ENCODE peak calls at places on chromosome 14, in nine cellular contexts. P is mammary epithelial cell, W is prostate gland, A is cardiac muscle cell, I is PC-9, B is heart right ventricle, O is A549, Z is endothelial cell of umbilical vein, G is GM20000. M is an unnamed sample.

GRCh38 chr14:90388437-90388836 is 8.4 kb upstream of the CALM1 start:
- DNase-seq in P (peak), W (no peak), A (peak), I (peak), B (no peak), O (peak), Z (peak), G (no peak), M (peak)

GRCh38 chr14:104678346-104678745 is 11.1 kb upstream of the INF2 start:
- DNase-seq in P (no peak), W (no peak), A (peak), I (no peak), B (no peak), O (no peak), Z (no peak), G (no peak), M (peak)

GRCh38 chr14:92500491-92500941 is 13.1 kb upstream of the RIN3 start:
- DNase-seq in P (peak), W (no peak), A (no peak), I (no peak), B (peak), O (no peak), Z (no peak), G (no peak), M (no peak)

GRCh38 chr14:76953196-76953945 is 75.1 kb downstream of the IRF2BPL start:
- DNase-seq in P (peak), W (peak), A (no peak), I (peak), B (peak), O (peak), Z (peak), G (peak), M (peak)

GRCh38 chr14:68088463-68088862 is 268.9 kb downstream of the RAD51B start:
- DNase-seq in P (no peak), W (no peak), A (no peak), I (no peak), B (no peak), O (peak), Z (no peak), G (no peak), M (peak)

GRCh38 chr14:42671636-42672035 is 1065.0 kb downstream of the LRFN5 start:
- DNase-seq in P (no peak), W (no peak), A (no peak), I (no peak), B (no peak), O (no peak), Z (no peak), G (no peak), M (no peak)

GRCh38 chr14:75711134-75711795 is 50.2 kb downstream of the TTLL5 start:
- DNase-seq in P (peak), W (peak), A (peak), I (peak), B (no peak), O (peak), Z (peak), G (peak), M (peak)

GRCh38 chr14:104171029-104171697 is 32.8 kb downstream of the KIF26A start:
- DNase-seq in P (peak), W (no peak), A (peak), I (peak), B (no peak), O (no peak), Z (no peak), G (no peak), M (no peak)

GRCh38 chr14:22561661-22562579 is 27.1 kb downstream of the DAD1 start:
- DNase-seq in P (no peak), W (no peak), A (no peak), I (no peak), B (no peak), O (no peak), Z (peak), G (peak), M (no peak)

GRCh38 chr14:74552623-74553022 is 59.1 kb downstream of the ISCA2 start:
- DNase-seq in P (no peak), W (no peak), A (no peak), I (no peak), B (peak), O (no peak), Z (peak), G (no peak), M (peak)

GRCh38 chr14:71932229-71932951 is at the start of gene RGS6:
- DNase-seq in P (peak), W (peak), A (peak), I (no peak), B (peak), O (no peak), Z (no peak), G (peak), M (no peak)
- TF ChIP-seq CTCF in P (peak), W (peak), A (no peak), I (no peak), B (no peak), O (peak), Z (no peak), G (peak), M (no peak)

DNA sequence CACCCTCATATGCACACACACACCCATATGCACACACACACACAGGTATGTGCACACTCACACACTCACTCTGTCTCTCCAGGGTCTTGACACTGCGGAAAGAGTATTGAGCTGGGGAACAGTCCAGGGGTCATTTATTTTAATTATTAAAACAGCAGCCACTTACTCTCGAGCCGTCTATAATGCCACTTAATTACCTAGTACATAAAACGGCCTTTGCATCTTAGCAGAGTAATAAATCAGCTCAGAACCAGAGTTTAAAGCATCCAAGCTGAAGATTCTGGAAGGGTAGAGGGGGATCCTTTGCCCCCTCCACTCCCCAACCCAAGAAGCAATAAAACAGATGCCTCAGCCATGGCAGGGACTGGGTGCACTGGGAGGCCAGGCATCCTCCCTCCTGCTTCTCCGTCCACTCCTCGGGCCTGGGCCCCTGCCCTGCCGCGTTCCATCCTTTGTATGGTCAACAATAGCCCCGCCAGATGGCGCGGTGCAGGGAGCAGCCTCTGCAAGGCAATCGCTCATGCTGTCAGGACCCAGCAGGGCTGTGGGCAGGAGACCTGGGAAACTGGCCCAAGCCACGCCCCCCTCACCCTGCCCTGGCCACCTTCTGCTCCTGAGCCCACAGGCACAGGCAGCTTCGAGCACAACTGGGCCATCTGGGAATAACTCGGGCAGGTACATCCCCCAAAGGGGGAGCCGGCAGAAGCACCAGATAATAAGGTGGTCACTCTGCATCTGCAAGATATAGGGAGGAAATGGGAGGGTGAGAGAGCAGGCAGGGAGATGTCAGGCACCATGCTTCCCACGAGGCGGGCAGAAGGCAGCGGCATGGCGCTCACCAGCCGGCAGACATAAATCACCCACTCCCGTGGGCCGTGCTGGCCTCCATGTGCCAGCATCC is 40.9 kb downstream of the CCDC85C start:
- DNase-seq in P (peak), W (peak), A (peak), I (peak), B (peak), O (peak), Z (peak), G (no peak), M (peak)
- TF ChIP-seq CTCF in P (no peak), W (peak), A (peak), I (peak), B (peak), O (peak), Z (peak), G (no peak), M (peak)

GRCh38 chr14:96354246-96354645 is 8.9 kb downstream of the ATG2B start:
- DNase-seq in P (no peak), W (no peak), A (no peak), I (no peak), B (no peak), O (no peak), Z (no peak), G (no peak), M (no peak)

GRCh38 chr14:96362071-96362964 is 823 bp downstream of the ATG2B start:
- DNase-seq in P (peak), W (peak), A (peak), I (peak), B (no peak), O (peak), Z (peak), G (peak), M (peak)

GRCh38 chr14:96359959-96360358 is 3.2 kb downstream of the ATG2B start:
- DNase-seq in P (no peak), W (no peak), A (no peak), I (no peak), B (no peak), O (no peak), Z (no peak), G (no peak), M (no peak)

GRCh38 chr14:96352708-96353107 is 10.4 kb downstream of the ATG2B start:
- DNase-seq in P (no peak), W (no peak), A (no peak), I (no peak), B (no peak), O (no peak), Z (no peak), G (no peak), M (no peak)

DNA sequence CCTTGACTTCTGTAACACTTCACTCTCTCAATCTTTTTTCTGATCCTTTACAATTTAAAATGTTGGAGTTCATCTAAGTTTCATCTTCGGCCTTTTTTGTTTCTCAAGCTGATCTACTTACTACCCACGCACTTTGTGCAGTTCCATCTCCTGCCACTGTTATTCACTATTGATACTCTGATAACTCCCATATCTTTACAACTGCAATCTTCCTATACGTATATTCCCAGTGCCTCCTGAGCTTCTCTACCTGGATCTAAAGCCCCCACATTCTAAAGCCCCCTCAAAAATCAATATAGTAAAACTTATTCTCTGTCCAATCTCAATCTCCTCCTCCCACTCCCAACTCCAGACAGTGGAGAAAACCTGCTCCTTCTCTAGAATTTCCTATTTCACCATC is 5.9 kb downstream of the ATG2B start:
- DNase-seq in P (no peak), W (no peak), A (no peak), I (no peak), B (no peak), O (no peak), Z (no peak), G (no peak), M (no peak)
- TF ChIP-seq CTCF in P (no peak), W (no peak), A (no peak), I (no peak), B (no peak), O (no peak), Z (no peak), G (no peak), M (peak)

GRCh38 chr14:26917086-26917485 is 319.3 kb upstream of the NOVA1 start:
- DNase-seq in P (no peak), W (no peak), A (peak), I (no peak), B (no peak), O (no peak), Z (peak), G (no peak), M (peak)
- TF ChIP-seq CTCF in P (no peak), W (no peak), A (peak), I (peak), B (peak), O (peak), Z (peak), G (no peak), M (peak)

GRCh38 chr14:57512221-57512620 is 18.6 kb upstream of the CCDC198 start:
- DNase-seq in P (no peak), W (no peak), A (no peak), I (no peak), B (no peak), O (no peak), Z (no peak), G (no peak), M (no peak)

GRCh38 chr14:57508756-57509155 is 15.1 kb upstream of the CCDC198 start:
- DNase-seq in P (no peak), W (no peak), A (no peak), I (no peak), B (no peak), O (no peak), Z (no peak), G (no peak), M (no peak)
- TF ChIP-seq CTCF in P (no peak), W (no peak), A (no peak), I (no peak), B (no peak), O (no peak), Z (no peak), G (no peak), M (no peak)